ENCODE peak calls at places on chromosomes 7 and 10, in ten cellular contexts. One of them, this sample, is unnamed.

GRCh38 chr10:97042081-97042480 is 143.7 kb downstream of the SLIT1 start:
- DNase-seq in RPMI8226: no peak
- DNase-seq in fibroblast of the conjunctiva: no peak
- DNase-seq in T-helper 17 cell: no peak
- DNase-seq in NCI-H1417: no peak
- DNase-seq in fibroblast of gingiva: no peak
- DNase-seq in left ventricle myocardium superior: no peak
- DNase-seq in transverse colon: no peak
- DNase-seq in HEK293T: no peak
- DNase-seq in GM23248: no peak
- DNase-seq in this sample: no peak

GRCh38 chr7:94396044-94396443 is 1.3 kb downstream of the COL1A2 start:
- DNase-seq in transverse colon: no peak
- DNase-seq in HEK293T: no peak
- DNase-seq in fibroblast of gingiva: peak
- DNase-seq in fibroblast of the conjunctiva: peak
- DNase-seq in left ventricle myocardium superior: no peak
- DNase-seq in T-helper 17 cell: no peak
- DNase-seq in NCI-H1417: peak
- DNase-seq in RPMI8226: no peak
- DNase-seq in GM23248: peak
- DNase-seq in this sample: no peak

GRCh38 chr7:98394377-98394836 is 6.5 kb downstream of the BAIAP2L1 start:
- DNase-seq in T-helper 17 cell: no peak
- DNase-seq in fibroblast of gingiva: peak
- DNase-seq in GM23248: peak
- DNase-seq in NCI-H1417: no peak
- DNase-seq in left ventricle myocardium superior: no peak
- DNase-seq in transverse colon: no peak
- DNase-seq in fibroblast of the conjunctiva: no peak
- DNase-seq in HEK293T: no peak
- DNase-seq in RPMI8226: no peak
- DNase-seq in this sample: no peak

GRCh38 chr7:15433154-15433553 is 128.7 kb downstream of the AGMO start:
- DNase-seq in fibroblast of gingiva: no peak
- DNase-seq in NCI-H1417: peak
- DNase-seq in GM23248: no peak
- DNase-seq in fibroblast of the conjunctiva: no peak
- DNase-seq in T-helper 17 cell: no peak
- DNase-seq in transverse colon: no peak
- DNase-seq in HEK293T: no peak
- DNase-seq in RPMI8226: no peak
- DNase-seq in left ventricle myocardium superior: no peak
- DNase-seq in this sample: no peak

GRCh38 chr10:28375399-28376354 is 72.8 kb upstream of the MPP7 start:
- DNase-seq in left ventricle myocardium superior: no peak
- DNase-seq in fibroblast of gingiva: no peak
- DNase-seq in fibroblast of the conjunctiva: no peak
- DNase-seq in T-helper 17 cell: no peak
- DNase-seq in HEK293T: peak
- DNase-seq in NCI-H1417: peak
- DNase-seq in GM23248: peak
- DNase-seq in transverse colon: peak
- DNase-seq in RPMI8226: no peak
- DNase-seq in this sample: no peak

GRCh38 chr7:93941956-93942355 is 20.4 kb downstream of the GNG11 start:
- DNase-seq in RPMI8226: no peak
- DNase-seq in NCI-H1417: no peak
- DNase-seq in T-helper 17 cell: no peak
- DNase-seq in GM23248: peak
- DNase-seq in fibroblast of gingiva: peak
- DNase-seq in left ventricle myocardium superior: no peak
- DNase-seq in HEK293T: no peak
- DNase-seq in transverse colon: no peak
- DNase-seq in fibroblast of the conjunctiva: no peak
- DNase-seq in this sample: no peak

GRCh38 chr10:47340613-47341170 is 7.5 kb upstream of the RBP3 start:
- DNase-seq in NCI-H1417: peak
- DNase-seq in fibroblast of the conjunctiva: peak
- DNase-seq in left ventricle myocardium superior: peak
- DNase-seq in fibroblast of gingiva: peak
- DNase-seq in transverse colon: peak
- DNase-seq in GM23248: peak
- DNase-seq in RPMI8226: peak
- DNase-seq in HEK293T: peak
- DNase-seq in T-helper 17 cell: peak
- DNase-seq in this sample: peak

GRCh38 chr7:47803029-47803428 is 145.2 kb downstream of the PKD1L1 start:
- DNase-seq in fibroblast of gingiva: no peak
- DNase-seq in RPMI8226: no peak
- DNase-seq in HEK293T: no peak
- DNase-seq in left ventricle myocardium superior: no peak
- DNase-seq in GM23248: no peak
- DNase-seq in T-helper 17 cell: no peak
- DNase-seq in fibroblast of the conjunctiva: no peak
- DNase-seq in transverse colon: no peak
- DNase-seq in NCI-H1417: peak
- DNase-seq in this sample: no peak

GRCh38 chr7:71486856-71487628 is 355.1 kb downstream of the GALNT17 start:
- DNase-seq in GM23248: peak
- DNase-seq in T-helper 17 cell: no peak
- DNase-seq in left ventricle myocardium superior: peak
- DNase-seq in RPMI8226: no peak
- DNase-seq in fibroblast of the conjunctiva: peak
- DNase-seq in HEK293T: no peak
- DNase-seq in fibroblast of gingiva: peak
- DNase-seq in NCI-H1417: no peak
- DNase-seq in transverse colon: peak
- DNase-seq in this sample: no peak

GRCh38 chr10:52437205-52437646 is 123.1 kb downstream of the DKK1 start:
- DNase-seq in fibroblast of the conjunctiva: no peak
- DNase-seq in left ventricle myocardium superior: no peak
- DNase-seq in fibroblast of gingiva: peak
- DNase-seq in T-helper 17 cell: no peak
- DNase-seq in GM23248: no peak
- DNase-seq in RPMI8226: peak
- DNase-seq in HEK293T: no peak
- DNase-seq in NCI-H1417: no peak
- DNase-seq in transverse colon: no peak
- DNase-seq in this sample: no peak

GRCh38 chr10:31700222-31700621 is 228.4 kb downstream of the ARHGAP12 start:
- DNase-seq in HEK293T: no peak
- DNase-seq in GM23248: no peak
- DNase-seq in NCI-H1417: no peak
- DNase-seq in transverse colon: no peak
- DNase-seq in fibroblast of gingiva: no peak
- DNase-seq in fibroblast of the conjunctiva: no peak
- DNase-seq in left ventricle myocardium superior: peak
- DNase-seq in RPMI8226: no peak
- DNase-seq in T-helper 17 cell: no peak
- DNase-seq in this sample: no peak

GRCh38 chr10:12685261-12685861 is 316.2 kb downstream of the CCDC3 start:
- DNase-seq in NCI-H1417: no peak
- DNase-seq in transverse colon: no peak
- DNase-seq in HEK293T: no peak
- DNase-seq in left ventricle myocardium superior: no peak
- DNase-seq in fibroblast of the conjunctiva: no peak
- DNase-seq in RPMI8226: no peak
- DNase-seq in fibroblast of gingiva: no peak
- DNase-seq in GM23248: no peak
- DNase-seq in T-helper 17 cell: no peak
- DNase-seq in this sample: no peak

GRCh38 chr7:79453558-79454324 is at the start of gene MAGI2:
- DNase-seq in left ventricle myocardium superior: peak
- DNase-seq in HEK293T: peak
- DNase-seq in transverse colon: peak
- DNase-seq in fibroblast of gingiva: peak
- DNase-seq in T-helper 17 cell: no peak
- DNase-seq in NCI-H1417: no peak
- DNase-seq in GM23248: peak
- DNase-seq in RPMI8226: no peak
- DNase-seq in fibroblast of the conjunctiva: peak
- DNase-seq in this sample: no peak